ENCODE peak calls at places on chromosomes 4 and X, in ten cellular contexts. G, Y, F, A, V, E, H, B, D and C are unnamed samples.

GRCh38 chrX:75038925-75039324 is 113.7 kb upstream of the NEXMIF start:
- ATAC-seq in H (no peak), D (peak), E (no peak), V (no peak), A (no peak), F (no peak), G (no peak), Y (no peak), B (no peak), C (no peak)

GRCh38 chr4:155582971-155583437 is 83.6 kb upstream of the GUCY1A1 start:
- ATAC-seq in E (no peak), D (no peak), G (peak), V (peak), F (peak), Y (peak), B (peak), H (no peak), A (no peak), C (peak)

GRCh38 chr4:99341426-99341825 is 11.1 kb downstream of the ADH1C start:
- ATAC-seq in B (no peak), V (no peak), Y (no peak), F (no peak), D (no peak), E (no peak), G (no peak), H (no peak), A (no peak), C (no peak)

GRCh38 chr4:169015237-169015636 is 5.2 kb upstream of the CBR4 start:
- ATAC-seq in G (no peak), A (peak), H (peak), Y (no peak), B (no peak), V (no peak), E (peak), F (no peak), D (no peak), C (no peak)

GRCh38 chrX:103343105-103343504 is 13.1 kb downstream of the TCEAL7 start:
- ATAC-seq in A (no peak), V (no peak), H (no peak), D (peak), G (peak), E (peak), Y (peak), B (peak), F (no peak), C (no peak)

GRCh38 chrX:140433582-140433981 is 71.3 kb downstream of the SOX3 start:
- ATAC-seq in E (no peak), B (no peak), Y (no peak), A (no peak), H (no peak), D (no peak), F (no peak), G (no peak), V (no peak), C (no peak)

GRCh38 chr4:120052840-120053239 is 13.8 kb downstream of the MAD2L1 start:
- ATAC-seq in G (no peak), Y (no peak), V (no peak), B (no peak), D (no peak), E (no peak), A (peak), F (no peak), H (peak), C (peak)

GRCh38 chrX:108736509-108737479 is at the start of gene IRS4:
- ATAC-seq in V (no peak), E (peak), F (no peak), Y (no peak), D (no peak), A (peak), H (peak), G (no peak), B (no peak), C (peak)

GRCh38 chrX:11757397-11757728 is 674 bp upstream of the MSL3 start:
- ATAC-seq in B (no peak), E (no peak), G (no peak), A (no peak), D (no peak), Y (no peak), H (no peak), V (no peak), F (no peak), C (no peak)

GRCh38 chr4:183758006-183758734 is 99.1 kb downstream of the TRAPPC11 start:
- ATAC-seq in V (no peak), Y (peak), B (no peak), E (no peak), H (peak), A (peak), F (no peak), D (no peak), G (no peak), C (no peak)

GRCh38 chrX:39336709-39337294 is 535.5 kb downstream of the MID1IP1 start:
- ATAC-seq in D (no peak), A (peak), H (peak), F (peak), G (peak), B (peak), Y (peak), V (peak), E (no peak), C (peak)

GRCh38 chr4:20829958-20830357 is 129.7 kb downstream of the PACRGL start:
- ATAC-seq in D (no peak), F (no peak), V (no peak), E (no peak), B (no peak), A (no peak), Y (no peak), G (no peak), H (no peak), C (no peak)

GRCh38 chr4:90081432-90082195 is 45.6 kb upstream of the CCSER1 start:
- ATAC-seq in F (no peak), Y (no peak), A (no peak), E (no peak), G (no peak), V (no peak), H (no peak), B (no peak), D (no peak), C (no peak)

GRCh38 chr4:68175562-68176155 is 46.0 kb upstream of the TMPRSS11F start:
- ATAC-seq in D (peak), H (peak), G (no peak), F (peak), Y (peak), E (peak), V (no peak), B (no peak), A (no peak), C (no peak)

GRCh38 chrX:118760025-118760424 is 32.6 kb downstream of the IL13RA1 start:
- ATAC-seq in E (no peak), F (no peak), Y (no peak), V (no peak), G (no peak), A (no peak), H (no peak), B (no peak), D (no peak), C (no peak)

GRCh38 chr4:122909683-122910082 is 12.7 kb downstream of the NUDT6 start:
- ATAC-seq in F (no peak), Y (no peak), H (peak), G (no peak), B (no peak), V (no peak), A (no peak), E (no peak), D (no peak), C (no peak)